ENCODE peak calls at places on chromosome 1, in seven cellular contexts. One of them, this sample, is unnamed.

GRCh38 chr1:117793396-117793795 is 136.0 kb downstream of the GDAP2 start:
- DNase-seq in kidney tubule cell: no peak
- DNase-seq in HFF-Myc: no peak
- DNase-seq in stimulated activated CD4-positive, alpha-beta T cell treated with anti-CD3 and anti-CD28 coated beads, Interleukin-2, amount 100 ng/mL, for 4 hours: no peak
- DNase-seq in hepatic stellate cell: no peak
- DNase-seq in germinal center: no peak
- DNase-seq in OCI-LY7: no peak
- DNase-seq in this sample: no peak

GRCh38 chr1:180042994-180043622 is 88.5 kb downstream of the CEP350 start:
- DNase-seq in germinal center: no peak
- DNase-seq in stimulated activated CD4-positive, alpha-beta T cell treated with anti-CD3 and anti-CD28 coated beads, Interleukin-2, amount 100 ng/mL, for 4 hours: no peak
- DNase-seq in HFF-Myc: no peak
- DNase-seq in OCI-LY7: no peak
- DNase-seq in kidney tubule cell: no peak
- DNase-seq in hepatic stellate cell: peak
- DNase-seq in this sample: no peak

GRCh38 chr1:112337028-112337531 is 58.9 kb upstream of the CTTNBP2NL start:
- DNase-seq in kidney tubule cell: peak
- DNase-seq in HFF-Myc: no peak
- DNase-seq in stimulated activated CD4-positive, alpha-beta T cell treated with anti-CD3 and anti-CD28 coated beads, Interleukin-2, amount 100 ng/mL, for 4 hours: peak
- DNase-seq in hepatic stellate cell: peak
- DNase-seq in OCI-LY7: no peak
- DNase-seq in germinal center: no peak
- DNase-seq in this sample: peak

GRCh38 chr1:75969550-75969949 is 37.3 kb upstream of the ASB17 start:
- DNase-seq in HFF-Myc: no peak
- DNase-seq in stimulated activated CD4-positive, alpha-beta T cell treated with anti-CD3 and anti-CD28 coated beads, Interleukin-2, amount 100 ng/mL, for 4 hours: no peak
- DNase-seq in kidney tubule cell: peak
- DNase-seq in hepatic stellate cell: no peak
- DNase-seq in germinal center: no peak
- DNase-seq in OCI-LY7: no peak
- DNase-seq in this sample: no peak

GRCh38 chr1:9466780-9467755 is 72.2 kb upstream of the SLC25A33 start:
- DNase-seq in OCI-LY7: no peak
- DNase-seq in germinal center: no peak
- DNase-seq in stimulated activated CD4-positive, alpha-beta T cell treated with anti-CD3 and anti-CD28 coated beads, Interleukin-2, amount 100 ng/mL, for 4 hours: no peak
- DNase-seq in hepatic stellate cell: no peak
- DNase-seq in kidney tubule cell: no peak
- DNase-seq in HFF-Myc: no peak
- DNase-seq in this sample: no peak

GRCh38 chr1:228062085-228062791 is 20.3 kb upstream of the ARF1 start:
- DNase-seq in stimulated activated CD4-positive, alpha-beta T cell treated with anti-CD3 and anti-CD28 coated beads, Interleukin-2, amount 100 ng/mL, for 4 hours: no peak
- DNase-seq in HFF-Myc: no peak
- DNase-seq in hepatic stellate cell: no peak
- DNase-seq in germinal center: no peak
- DNase-seq in OCI-LY7: no peak
- DNase-seq in kidney tubule cell: no peak
- DNase-seq in this sample: no peak

GRCh38 chr1:158794247-158794646 is 13.2 kb upstream of the OR6N2 start:
- DNase-seq in OCI-LY7: no peak
- DNase-seq in stimulated activated CD4-positive, alpha-beta T cell treated with anti-CD3 and anti-CD28 coated beads, Interleukin-2, amount 100 ng/mL, for 4 hours: no peak
- DNase-seq in germinal center: no peak
- DNase-seq in HFF-Myc: no peak
- DNase-seq in hepatic stellate cell: no peak
- DNase-seq in kidney tubule cell: no peak
- DNase-seq in this sample: no peak

GRCh38 chr1:89949991-89950624 is 44.8 kb upstream of the ZNF326 start:
- DNase-seq in hepatic stellate cell: no peak
- DNase-seq in stimulated activated CD4-positive, alpha-beta T cell treated with anti-CD3 and anti-CD28 coated beads, Interleukin-2, amount 100 ng/mL, for 4 hours: no peak
- DNase-seq in germinal center: no peak
- DNase-seq in HFF-Myc: no peak
- DNase-seq in kidney tubule cell: peak
- DNase-seq in OCI-LY7: no peak
- DNase-seq in this sample: no peak

GRCh38 chr1:183480971-183481431 is 8.7 kb downstream of the SMG7 start:
- DNase-seq in kidney tubule cell: peak
- DNase-seq in OCI-LY7: peak
- DNase-seq in germinal center: peak
- DNase-seq in hepatic stellate cell: no peak
- DNase-seq in HFF-Myc: no peak
- DNase-seq in stimulated activated CD4-positive, alpha-beta T cell treated with anti-CD3 and anti-CD28 coated beads, Interleukin-2, amount 100 ng/mL, for 4 hours: no peak
- DNase-seq in this sample: no peak